ENCODE peak calls at places on chromosome 14, in ten cellular contexts. One of them, this sample, is unnamed.

GRCh38 chr14:23521785-23522640 is 29.6 kb downstream of the ZFHX2 start:
- DNase-seq in SK-N-MC: no peak
- DNase-seq in mesendoderm: no peak
- DNase-seq in neural progenitor cell: no peak
- DNase-seq in endodermal cell: no peak
- DNase-seq in NT2/D1: no peak
- DNase-seq in H1: no peak
- DNase-seq in HCT116: no peak
- DNase-seq in PC-3: no peak
- DNase-seq in GM23248: no peak
- DNase-seq in this sample: no peak

GRCh38 chr14:88533203-88533602 is 21.6 kb downstream of the PTPN21 start:
- DNase-seq in SK-N-MC: no peak
- DNase-seq in mesendoderm: no peak
- DNase-seq in neural progenitor cell: no peak
- DNase-seq in endodermal cell: no peak
- DNase-seq in NT2/D1: no peak
- DNase-seq in H1: no peak
- DNase-seq in HCT116: no peak
- DNase-seq in PC-3: no peak
- DNase-seq in GM23248: no peak
- DNase-seq in this sample: no peak

GRCh38 chr14:101122114-101122854 is 218.8 kb upstream of the RTL1 start:
- DNase-seq in SK-N-MC: no peak
- DNase-seq in mesendoderm: no peak
- DNase-seq in neural progenitor cell: no peak
- DNase-seq in endodermal cell: no peak
- DNase-seq in NT2/D1: no peak
- DNase-seq in H1: peak
- DNase-seq in HCT116: no peak
- DNase-seq in PC-3: no peak
- DNase-seq in GM23248: no peak
- DNase-seq in this sample: no peak

GRCh38 chr14:90451443-90451842 is 54.6 kb downstream of the CALM1 start:
- DNase-seq in SK-N-MC: no peak
- DNase-seq in mesendoderm: no peak
- DNase-seq in neural progenitor cell: no peak
- DNase-seq in endodermal cell: no peak
- DNase-seq in NT2/D1: no peak
- DNase-seq in H1: no peak
- DNase-seq in HCT116: no peak
- DNase-seq in PC-3: no peak
- DNase-seq in GM23248: no peak
- DNase-seq in this sample: no peak

GRCh38 chr14:106838991-106839769 is 1312.8 kb downstream of the TMEM121 start:
- DNase-seq in SK-N-MC: no peak
- DNase-seq in mesendoderm: no peak
- DNase-seq in neural progenitor cell: no peak
- DNase-seq in endodermal cell: no peak
- DNase-seq in NT2/D1: no peak
- DNase-seq in H1: no peak
- DNase-seq in HCT116: no peak
- DNase-seq in PC-3: no peak
- DNase-seq in GM23248: no peak
- DNase-seq in this sample: no peak

GRCh38 chr14:59020382-59020781 is 168.1 kb upstream of the DAAM1 start:
- DNase-seq in SK-N-MC: no peak
- DNase-seq in mesendoderm: peak
- DNase-seq in neural progenitor cell: peak
- DNase-seq in endodermal cell: no peak
- DNase-seq in NT2/D1: no peak
- DNase-seq in H1: no peak
- DNase-seq in HCT116: peak
- DNase-seq in PC-3: peak
- DNase-seq in GM23248: peak
- DNase-seq in this sample: no peak

GRCh38 chr14:90509403-90509802 is 112.6 kb downstream of the CALM1 start:
- DNase-seq in SK-N-MC: no peak
- DNase-seq in mesendoderm: no peak
- DNase-seq in neural progenitor cell: no peak
- DNase-seq in endodermal cell: no peak
- DNase-seq in NT2/D1: no peak
- DNase-seq in H1: no peak
- DNase-seq in HCT116: no peak
- DNase-seq in PC-3: peak
- DNase-seq in GM23248: no peak
- DNase-seq in this sample: no peak

GRCh38 chr14:69535230-69535848 is 39.3 kb downstream of the CCDC177 start:
- DNase-seq in SK-N-MC: no peak
- DNase-seq in mesendoderm: peak
- DNase-seq in neural progenitor cell: peak
- DNase-seq in endodermal cell: peak
- DNase-seq in NT2/D1: no peak
- DNase-seq in H1: peak
- DNase-seq in HCT116: peak
- DNase-seq in PC-3: peak
- DNase-seq in GM23248: peak
- DNase-seq in this sample: no peak

GRCh38 chr14:84323963-84324362 is 1206.0 kb upstream of the FLRT2 start:
- DNase-seq in SK-N-MC: no peak
- DNase-seq in mesendoderm: no peak
- DNase-seq in neural progenitor cell: no peak
- DNase-seq in endodermal cell: no peak
- DNase-seq in NT2/D1: no peak
- DNase-seq in H1: no peak
- DNase-seq in HCT116: no peak
- DNase-seq in PC-3: peak
- DNase-seq in GM23248: no peak
- DNase-seq in this sample: no peak

GRCh38 chr14:95183532-95184412 is 26.4 kb upstream of the DICER1 start:
- DNase-seq in SK-N-MC: no peak
- DNase-seq in mesendoderm: no peak
- DNase-seq in neural progenitor cell: no peak
- DNase-seq in endodermal cell: no peak
- DNase-seq in NT2/D1: no peak
- DNase-seq in H1: no peak
- DNase-seq in HCT116: no peak
- DNase-seq in PC-3: no peak
- DNase-seq in GM23248: no peak
- DNase-seq in this sample: no peak

GRCh38 chr14:36766974-36767373 is 105.3 kb downstream of the PAX9 start:
- DNase-seq in SK-N-MC: no peak
- DNase-seq in mesendoderm: no peak
- DNase-seq in neural progenitor cell: no peak
- DNase-seq in endodermal cell: no peak
- DNase-seq in NT2/D1: no peak
- DNase-seq in H1: no peak
- DNase-seq in HCT116: no peak
- DNase-seq in PC-3: no peak
- DNase-seq in GM23248: no peak
- DNase-seq in this sample: no peak

GRCh38 chr14:69704319-69704718 is 62.6 kb upstream of the SRSF5 start:
- DNase-seq in SK-N-MC: no peak
- DNase-seq in mesendoderm: no peak
- DNase-seq in neural progenitor cell: no peak
- DNase-seq in endodermal cell: no peak
- DNase-seq in NT2/D1: no peak
- DNase-seq in H1: no peak
- DNase-seq in HCT116: no peak
- DNase-seq in PC-3: no peak
- DNase-seq in GM23248: no peak
- DNase-seq in this sample: no peak

GRCh38 chr14:88821888-88822287 is 2.6 kb upstream of the TTC8 start:
- DNase-seq in SK-N-MC: no peak
- DNase-seq in mesendoderm: no peak
- DNase-seq in neural progenitor cell: no peak
- DNase-seq in endodermal cell: no peak
- DNase-seq in NT2/D1: no peak
- DNase-seq in H1: no peak
- DNase-seq in HCT116: no peak
- DNase-seq in PC-3: no peak
- DNase-seq in GM23248: no peak
- DNase-seq in this sample: no peak

GRCh38 chr14:77099425-77100167 is 1.5 kb downstream of the CIPC start:
- DNase-seq in SK-N-MC: no peak
- DNase-seq in mesendoderm: peak
- DNase-seq in neural progenitor cell: no peak
- DNase-seq in endodermal cell: no peak
- DNase-seq in NT2/D1: no peak
- DNase-seq in H1: no peak
- DNase-seq in HCT116: no peak
- DNase-seq in PC-3: peak
- DNase-seq in GM23248: peak
- DNase-seq in this sample: no peak

GRCh38 chr14:91258021-91258618 is 13.6 kb upstream of the GPR68 start:
- DNase-seq in SK-N-MC: no peak
- DNase-seq in mesendoderm: no peak
- DNase-seq in neural progenitor cell: no peak
- DNase-seq in endodermal cell: no peak
- DNase-seq in NT2/D1: no peak
- DNase-seq in H1: no peak
- DNase-seq in HCT116: no peak
- DNase-seq in PC-3: no peak
- DNase-seq in GM23248: peak
- DNase-seq in this sample: no peak

GRCh38 chr14:30921305-30921704 is 46.9 kb downstream of the COCH start:
- DNase-seq in SK-N-MC: peak
- DNase-seq in mesendoderm: no peak
- DNase-seq in neural progenitor cell: no peak
- DNase-seq in endodermal cell: no peak
- DNase-seq in NT2/D1: no peak
- DNase-seq in H1: no peak
- DNase-seq in HCT116: no peak
- DNase-seq in PC-3: no peak
- DNase-seq in GM23248: peak
- DNase-seq in this sample: no peak

GRCh38 chr14:47674546-47675238 is 713 bp downstream of the MDGA2 start:
- DNase-seq in SK-N-MC: no peak
- DNase-seq in mesendoderm: peak
- DNase-seq in neural progenitor cell: peak
- DNase-seq in endodermal cell: peak
- DNase-seq in NT2/D1: no peak
- DNase-seq in H1: peak
- DNase-seq in HCT116: no peak
- DNase-seq in PC-3: no peak
- DNase-seq in GM23248: no peak
- DNase-seq in this sample: no peak

GRCh38 chr14:75822522-75823288 is 159.1 kb downstream of the TGFB3 start:
- DNase-seq in SK-N-MC: no peak
- DNase-seq in mesendoderm: no peak
- DNase-seq in neural progenitor cell: no peak
- DNase-seq in endodermal cell: no peak
- DNase-seq in NT2/D1: no peak
- DNase-seq in H1: no peak
- DNase-seq in HCT116: peak
- DNase-seq in PC-3: peak
- DNase-seq in GM23248: peak
- DNase-seq in this sample: no peak
- H3K4me3 ChIP-seq in SK-N-MC: no peak
- H3K4me3 ChIP-seq in mesendoderm: no peak
- H3K4me3 ChIP-seq in neural progenitor cell: no peak
- H3K4me3 ChIP-seq in endodermal cell: no peak
- H3K4me3 ChIP-seq in NT2/D1: no peak
- H3K4me3 ChIP-seq in H1: no peak
- H3K4me3 ChIP-seq in HCT116: no peak
- H3K4me3 ChIP-seq in PC-3: no peak
- H3K4me3 ChIP-seq in GM23248: peak
- H3K4me3 ChIP-seq in this sample: no peak

GRCh38 chr14:50786821-50787464 is 44.0 kb downstream of the NIN start:
- DNase-seq in SK-N-MC: no peak
- DNase-seq in mesendoderm: no peak
- DNase-seq in neural progenitor cell: no peak
- DNase-seq in endodermal cell: no peak
- DNase-seq in NT2/D1: no peak
- DNase-seq in H1: no peak
- DNase-seq in HCT116: no peak
- DNase-seq in PC-3: no peak
- DNase-seq in GM23248: no peak
- DNase-seq in this sample: no peak
- H3K9ac ChIP-seq in SK-N-MC: no peak
- H3K9ac ChIP-seq in mesendoderm: no peak
- H3K9ac ChIP-seq in neural progenitor cell: no peak
- H3K9ac ChIP-seq in endodermal cell: no peak
- H3K9ac ChIP-seq in NT2/D1: no peak
- H3K9ac ChIP-seq in H1: no peak
- H3K9ac ChIP-seq in HCT116: no peak
- H3K9ac ChIP-seq in PC-3: no peak
- H3K9ac ChIP-seq in GM23248: no peak
- H3K9ac ChIP-seq in this sample: no peak

GRCh38 chr14:71933026-71933587 is 878 bp downstream of the RGS6 start:
- DNase-seq in SK-N-MC: no peak
- DNase-seq in mesendoderm: peak
- DNase-seq in neural progenitor cell: peak
- DNase-seq in endodermal cell: peak
- DNase-seq in NT2/D1: no peak
- DNase-seq in H1: peak
- DNase-seq in HCT116: no peak
- DNase-seq in PC-3: no peak
- DNase-seq in GM23248: peak
- DNase-seq in this sample: no peak
- H3K4me3 ChIP-seq in SK-N-MC: peak
- H3K4me3 ChIP-seq in mesendoderm: no peak
- H3K4me3 ChIP-seq in neural progenitor cell: peak
- H3K4me3 ChIP-seq in endodermal cell: peak
- H3K4me3 ChIP-seq in NT2/D1: peak
- H3K4me3 ChIP-seq in H1: peak
- H3K4me3 ChIP-seq in HCT116: no peak
- H3K4me3 ChIP-seq in PC-3: no peak
- H3K4me3 ChIP-seq in GM23248: no peak
- H3K4me3 ChIP-seq in this sample: no peak

GRCh38 chr14:105315941-105316562 is 1.5 kb downstream of the PACS2 start:
- DNase-seq in SK-N-MC: no peak
- DNase-seq in mesendoderm: no peak
- DNase-seq in neural progenitor cell: no peak
- DNase-seq in endodermal cell: peak
- DNase-seq in NT2/D1: no peak
- DNase-seq in H1: no peak
- DNase-seq in HCT116: no peak
- DNase-seq in PC-3: peak
- DNase-seq in GM23248: peak
- DNase-seq in this sample: no peak

GRCh38 chr14:105316968-105317498 is 2.5 kb downstream of the PACS2 start:
- DNase-seq in SK-N-MC: no peak
- DNase-seq in mesendoderm: no peak
- DNase-seq in neural progenitor cell: no peak
- DNase-seq in endodermal cell: no peak
- DNase-seq in NT2/D1: no peak
- DNase-seq in H1: no peak
- DNase-seq in HCT116: no peak
- DNase-seq in PC-3: no peak
- DNase-seq in GM23248: peak
- DNase-seq in this sample: no peak

GRCh38 chr14:105315211-105315721 is 718 bp downstream of the PACS2 start:
- DNase-seq in SK-N-MC: no peak
- DNase-seq in mesendoderm: peak
- DNase-seq in neural progenitor cell: peak
- DNase-seq in endodermal cell: peak
- DNase-seq in NT2/D1: no peak
- DNase-seq in H1: peak
- DNase-seq in HCT116: peak
- DNase-seq in PC-3: peak
- DNase-seq in GM23248: peak
- DNase-seq in this sample: peak

GRCh38 chr14:105316563-105316941 is 2.0 kb downstream of the PACS2 start:
- DNase-seq in SK-N-MC: no peak
- DNase-seq in mesendoderm: no peak
- DNase-seq in neural progenitor cell: no peak
- DNase-seq in endodermal cell: no peak
- DNase-seq in NT2/D1: no peak
- DNase-seq in H1: no peak
- DNase-seq in HCT116: no peak
- DNase-seq in PC-3: no peak
- DNase-seq in GM23248: no peak
- DNase-seq in this sample: no peak

GRCh38 chr14:105317546-105317945 is 3.0 kb downstream of the PACS2 start:
- DNase-seq in SK-N-MC: no peak
- DNase-seq in mesendoderm: no peak
- DNase-seq in neural progenitor cell: no peak
- DNase-seq in endodermal cell: no peak
- DNase-seq in NT2/D1: no peak
- DNase-seq in H1: no peak
- DNase-seq in HCT116: no peak
- DNase-seq in PC-3: no peak
- DNase-seq in GM23248: peak
- DNase-seq in this sample: no peak
- H3K9ac ChIP-seq in SK-N-MC: no peak
- H3K9ac ChIP-seq in mesendoderm: no peak
- H3K9ac ChIP-seq in neural progenitor cell: no peak
- H3K9ac ChIP-seq in endodermal cell: no peak
- H3K9ac ChIP-seq in NT2/D1: no peak
- H3K9ac ChIP-seq in H1: no peak
- H3K9ac ChIP-seq in HCT116: no peak
- H3K9ac ChIP-seq in PC-3: no peak
- H3K9ac ChIP-seq in GM23248: peak
- H3K9ac ChIP-seq in this sample: no peak